ENCODE peak calls at places on chromosomes 7 and 10, in nine cellular contexts. S, I, C, M, P, B, X, U and Q are unnamed samples.

GRCh38 chr7:6392712-6393666 is 54.8 kb downstream of the DAGLB start:
- DNase-seq in S (peak), I (no peak), C (no peak), M (peak), P (no peak), B (peak), X (peak), U (peak), Q (peak)

GRCh38 chr10:96272256-96272985 is 1.1 kb upstream of the BLNK start:
- DNase-seq in S (no peak), I (no peak), C (no peak), M (no peak), P (no peak), B (no peak), X (no peak), U (no peak), Q (no peak)

GRCh38 chr10:103784723-103785418 is 70.5 kb downstream of the SH3PXD2A start:
- DNase-seq in S (no peak), I (no peak), C (no peak), M (no peak), P (no peak), B (no peak), X (no peak), U (peak), Q (no peak)

GRCh38 chr10:6002809-6003500 is 25.6 kb upstream of the IL15RA start:
- DNase-seq in S (no peak), I (no peak), C (no peak), M (no peak), P (no peak), B (no peak), X (no peak), U (no peak), Q (no peak)

GRCh38 chr10:66505003-66505707 is 420.7 kb upstream of the LRRTM3 start:
- DNase-seq in S (no peak), I (no peak), C (no peak), M (no peak), P (no peak), B (no peak), X (no peak), U (no peak), Q (no peak)

GRCh38 chr7:155764432-155764798 is 47.8 kb downstream of the SHH start:
- DNase-seq in S (peak), I (no peak), C (no peak), M (no peak), P (no peak), B (no peak), X (no peak), U (no peak), Q (no peak)

GRCh38 chr7:128963327-128963757 is 25.6 kb downstream of the IRF5 start:
- DNase-seq in S (no peak), I (no peak), C (no peak), M (peak), P (peak), B (no peak), X (no peak), U (no peak), Q (no peak)

GRCh38 chr10:1199345-1199673 is 143.1 kb downstream of the WDR37 start:
- DNase-seq in S (no peak), I (no peak), C (no peak), M (no peak), P (no peak), B (no peak), X (no peak), U (no peak), Q (no peak)

GRCh38 chr7:151818674-151819519 is 58.0 kb downstream of the PRKAG2 start:
- DNase-seq in S (no peak), I (no peak), C (no peak), M (no peak), P (no peak), B (no peak), X (peak), U (no peak), Q (no peak)

GRCh38 chr10:649798-650690 is 39.4 kb downstream of the DIP2C start:
- DNase-seq in S (no peak), I (no peak), C (no peak), M (no peak), P (peak), B (no peak), X (no peak), U (no peak), Q (no peak)

GRCh38 chr7:129363-130221 is 62.8 kb upstream of the FAM20C start:
- DNase-seq in S (peak), I (no peak), C (no peak), M (no peak), P (no peak), B (no peak), X (no peak), U (no peak), Q (no peak)

GRCh38 chr10:130834170-130834569 is 477.4 kb downstream of the TCERG1L start:
- DNase-seq in S (no peak), I (no peak), C (no peak), M (no peak), P (no peak), B (no peak), X (peak), U (no peak), Q (no peak)

GRCh38 chr10:124354411-124355382 is 64.0 kb downstream of the OAT start:
- DNase-seq in S (peak), I (no peak), C (no peak), M (no peak), P (no peak), B (peak), X (peak), U (peak), Q (no peak)

GRCh38 chr10:37860494-37861190 is 3.2 kb upstream of the ZNF248 start:
- DNase-seq in S (no peak), I (no peak), C (no peak), M (peak), P (peak), B (no peak), X (no peak), U (no peak), Q (peak)

GRCh38 chr10:103181244-103181643 is 11.8 kb downstream of the NT5C2 start:
- DNase-seq in S (no peak), I (no peak), C (no peak), M (no peak), P (no peak), B (no peak), X (no peak), U (no peak), Q (no peak)

GRCh38 chr7:120033114-120033513 is 239.9 kb upstream of the KCND2 start:
- DNase-seq in S (no peak), I (no peak), C (no peak), M (no peak), P (no peak), B (no peak), X (no peak), U (no peak), Q (peak)

GRCh38 chr7:81884817-81885216 is 115.0 kb upstream of the HGF start:
- DNase-seq in S (no peak), I (no peak), C (no peak), M (no peak), P (no peak), B (no peak), X (no peak), U (no peak), Q (no peak)

GRCh38 chr7:29282819-29283414 is 88.3 kb downstream of the CHN2 start:
- DNase-seq in S (peak), I (no peak), C (no peak), M (no peak), P (no peak), B (no peak), X (no peak), U (no peak), Q (no peak)